ENCODE peak calls at places on chromosomes 5 and 9, in four cellular contexts. One of them, this sample, is unnamed.

GRCh38 chr5:60972225-60972624 is 27.2 kb downstream of the NDUFAF2 start:
- DNase-seq in neuronal stem cell: no peak
- DNase-seq in H9: no peak
- DNase-seq in iris pigment epithelial cell: no peak
- DNase-seq in this sample: no peak

GRCh38 chr5:176817864-176818377 is 7.6 kb downstream of the UNC5A start:
- DNase-seq in neuronal stem cell: peak; percentile 82
- DNase-seq in H9: peak; percentile 81
- DNase-seq in iris pigment epithelial cell: peak; percentile 19
- DNase-seq in this sample: peak; percentile 27

GRCh38 chr5:110790673-110791072 is 51.9 kb downstream of the SLC25A46 start:
- DNase-seq in neuronal stem cell: no peak
- DNase-seq in H9: no peak
- DNase-seq in iris pigment epithelial cell: peak; percentile 87
- DNase-seq in this sample: peak; percentile 89

GRCh38 chr5:65742565-65743231 is 20.7 kb downstream of the NLN start:
- DNase-seq in neuronal stem cell: no peak
- DNase-seq in H9: no peak
- DNase-seq in iris pigment epithelial cell: peak; percentile 84
- DNase-seq in this sample: peak; percentile 81

GRCh38 chr9:114097613-114098020 is 1.5 kb downstream of the KIF12 start:
- DNase-seq in neuronal stem cell: no peak
- DNase-seq in H9: no peak
- DNase-seq in iris pigment epithelial cell: no peak
- DNase-seq in this sample: peak; percentile 58

GRCh38 chr9:33344145-33344544 is 53.8 kb downstream of the NFX1 start:
- DNase-seq in neuronal stem cell: no peak
- DNase-seq in H9: no peak
- DNase-seq in iris pigment epithelial cell: no peak
- DNase-seq in this sample: no peak

GRCh38 chr5:64939772-64940510 is 171.2 kb downstream of the CWC27 start:
- DNase-seq in neuronal stem cell: no peak
- DNase-seq in H9: peak; percentile 55
- DNase-seq in iris pigment epithelial cell: peak; percentile 76
- DNase-seq in this sample: no peak

GRCh38 chr9:95570150-95570549 is 53.4 kb upstream of the PTCH1 start:
- DNase-seq in neuronal stem cell: no peak
- DNase-seq in H9: no peak
- DNase-seq in iris pigment epithelial cell: peak; percentile 45
- DNase-seq in this sample: no peak

GRCh38 chr5:178577376-178577839 is 12.8 kb downstream of the COL23A1 start:
- DNase-seq in neuronal stem cell: peak; percentile 37
- DNase-seq in H9: peak; percentile 72
- DNase-seq in iris pigment epithelial cell: no peak
- DNase-seq in this sample: no peak

GRCh38 chr9:136023401-136024225 is 62.4 kb upstream of the UBAC1 start:
- DNase-seq in neuronal stem cell: no peak
- DNase-seq in H9: peak; percentile 24
- DNase-seq in iris pigment epithelial cell: peak; percentile 66
- DNase-seq in this sample: no peak

GRCh38 chr5:88539642-88540476 is 271.2 kb upstream of the TMEM161B start:
- DNase-seq in neuronal stem cell: no peak
- DNase-seq in H9: no peak
- DNase-seq in iris pigment epithelial cell: no peak
- DNase-seq in this sample: no peak

This sample was measured in cardiac muscle cell.